ENCODE peak calls at places on chromosomes 2 and 18, in eight cellular contexts. P is GM13976; Y is neural progenitor cell; S is fibroblast of lung; A is iris pigment epithelial cell; E is IMR-90; T is C1 segment of cervical spinal cord; Q is stimulated activated CD8-positive, alpha-beta memory T cell treated with anti-CD3 and anti-CD28 coated beads, Interleukin-7, amount 100 ng/mL, for 1 hour. D is an unnamed sample.
A peak's percentile ranks its signal among the peaks of the same experiment; 100 is the strongest.

GRCh38 chr2:171348056-171348455 is 85.7 kb downstream of the METTL8 start:
- DNase-seq in A (no peak), T (no peak), Y (no peak), P (no peak), S (no peak), Q (no peak), E (peak; percentile 10), D (no peak)

GRCh38 chr2:8663997-8664396 is 17.9 kb upstream of the ID2 start:
- DNase-seq in P (no peak), A (no peak), Y (no peak), Q (no peak), S (no peak), E (no peak), T (no peak), D (no peak)

GRCh38 chr18:80033181-80034067 is 810 bp upstream of the RBFA start:
- DNase-seq in A (peak; percentile 42), S (peak; percentile 54), T (no peak), Y (no peak), E (peak; percentile 44), Q (peak; percentile 43), P (no peak), D (peak; percentile 36)

GRCh38 chr18:26436176-26437031 is 111.9 kb downstream of the KCTD1 start:
- DNase-seq in S (peak; percentile 87), A (peak; percentile 91), Q (no peak), E (peak; percentile 89), T (no peak), P (no peak), Y (no peak), D (peak; percentile 86)

GRCh38 chr2:223051580-223052375 is at the start of gene KCNE4:
- DNase-seq in P (no peak), Q (no peak), A (peak; percentile 64), S (peak; percentile 52), Y (peak; percentile 17), E (peak; percentile 82), T (no peak), D (peak; percentile 46)

GRCh38 chr2:147133273-147133901 is 711.4 kb upstream of the ACVR2A start:
- DNase-seq in Q (no peak), A (no peak), S (peak; percentile 66), Y (no peak), T (no peak), P (no peak), E (no peak), D (peak; percentile 56)

GRCh38 chr2:223526106-223526505 is 76.1 kb downstream of the SCG2 start:
- DNase-seq in Q (no peak), S (peak; percentile 34), A (no peak), T (no peak), Y (no peak), P (no peak), E (no peak), D (peak; percentile 36)

GRCh38 chr2:202096736-202097135 is 23.7 kb downstream of the KIAA2012 start:
- DNase-seq in S (peak; percentile 47), Y (no peak), P (no peak), A (peak; percentile 42), E (peak; percentile 88), Q (no peak), T (no peak), D (no peak)

GRCh38 chr2:112811841-112812306 is 24.7 kb downstream of the IL1B start:
- DNase-seq in P (no peak), T (no peak), Q (no peak), E (peak; percentile 96), S (peak; percentile 86), A (peak; percentile 89), Y (no peak), D (peak; percentile 84)

GRCh38 chr2:14565666-14566065 is 66.9 kb upstream of the LRATD1 start:
- DNase-seq in P (no peak), E (no peak), T (no peak), A (no peak), Q (no peak), Y (no peak), S (no peak), D (no peak)

GRCh38 chr18:21669736-21670135 is 34.8 kb downstream of the ABHD3 start:
- DNase-seq in S (no peak), P (no peak), T (no peak), A (no peak), Y (no peak), E (no peak), Q (no peak), D (no peak)

GRCh38 chr2:17628349-17629261 is 88.1 kb downstream of the VSNL1 start:
- DNase-seq in P (no peak), Y (no peak), Q (no peak), T (no peak), E (no peak), A (peak; percentile 32), S (peak; percentile 86), D (peak; percentile 82)

GRCh38 chr2:145985517-145985916 is 1465.6 kb upstream of the ZEB2 start:
- DNase-seq in S (peak; percentile 27), Y (no peak), T (no peak), P (no peak), Q (no peak), E (peak; percentile 1), A (peak; percentile 42), D (no peak)

GRCh38 chr18:57798713-57799373 is 4.3 kb downstream of the ATP8B1 start:
- DNase-seq in Q (no peak), E (no peak), A (no peak), P (no peak), T (no peak), Y (no peak), S (no peak), D (no peak)

GRCh38 chr2:109419960-109420370 is 193.8 kb downstream of the SEPTIN10 start:
- DNase-seq in Y (no peak), P (no peak), S (peak; percentile 56), T (no peak), Q (no peak), E (peak; percentile 83), A (peak; percentile 55), D (peak; percentile 42)

GRCh38 chr2:98473995-98474780 is 29.5 kb downstream of the INPP4A start:
- DNase-seq in T (no peak), A (no peak), S (no peak), Y (no peak), E (no peak), P (no peak), Q (no peak), D (no peak)

GRCh38 chr2:118202707-118203303 is 114.5 kb downstream of the INSIG2 start:
- DNase-seq in Q (no peak), E (peak; percentile 36), A (peak; percentile 43), T (no peak), Y (peak; percentile 76), S (peak; percentile 29), P (peak; percentile 44), D (peak; percentile 18)

GRCh38 chr2:189466656-189467055 is 25.4 kb downstream of the WDR75 start:
- DNase-seq in Y (peak; percentile 15), P (no peak), E (peak; percentile 50), T (no peak), Q (no peak), S (peak; percentile 7), A (peak; percentile 54), D (no peak)

GRCh38 chr2:165610591-165611029 is 141.1 kb downstream of the CSRNP3 start:
- DNase-seq in S (no peak), Q (no peak), E (no peak), P (no peak), T (no peak), A (no peak), Y (no peak), D (no peak)

GRCh38 chr2:26727641-26728561 is 35.4 kb downstream of the KCNK3 start:
- DNase-seq in S (no peak), T (no peak), Y (no peak), P (no peak), Q (no peak), A (peak; percentile 32), E (no peak), D (no peak)

GRCh38 chr2:121748202-121748601 is 7.2 kb upstream of the TSN start:
- DNase-seq in E (peak; percentile 51), Y (peak; percentile 50), Q (no peak), T (no peak), S (peak; percentile 24), A (peak; percentile 49), P (no peak), D (no peak)

GRCh38 chr2:218708086-218708485 is 2.5 kb upstream of the TTLL4 start:
- DNase-seq in S (no peak), T (no peak), P (peak; percentile 36), E (no peak), A (no peak), Y (no peak), Q (no peak), D (no peak)

GRCh38 chr2:189555243-189555642 is 25.3 kb downstream of the SLC40A1 start:
- DNase-seq in A (peak; percentile 88), E (peak; percentile 28), S (no peak), P (no peak), Q (no peak), Y (no peak), T (no peak), D (no peak)

GRCh38 chr2:70977605-70978205 is 725 bp upstream of the ANKRD53 start:
- DNase-seq in S (peak; percentile 85), E (peak; percentile 93), P (no peak), Q (no peak), Y (no peak), A (peak; percentile 86), T (no peak), D (peak; percentile 81)

GRCh38 chr2:3958969-3959368 is 255.6 kb downstream of the DCDC2C start:
- DNase-seq in T (no peak), S (no peak), A (no peak), P (no peak), Y (peak; percentile 31), E (no peak), Q (no peak), D (no peak)

GRCh38 chr2:187912956-187913355 is 358.7 kb upstream of the TFPI start:
- DNase-seq in E (no peak), Y (no peak), Q (no peak), A (no peak), P (no peak), T (no peak), S (no peak), D (no peak)

GRCh38 chr18:3281456-3282400 is 19.8 kb downstream of the MYL12B start:
- DNase-seq in S (peak; percentile 72), A (peak; percentile 78), P (peak; percentile 62), T (no peak), Y (peak; percentile 85), Q (no peak), E (peak; percentile 86), D (peak; percentile 67)

GRCh38 chr2:60500861-60501260 is 52.6 kb downstream of the BCL11A start:
- DNase-seq in S (no peak), Y (no peak), T (no peak), P (no peak), A (no peak), Q (no peak), E (no peak), D (no peak)

GRCh38 chr2:130391872-130392670 is 36.2 kb downstream of the PTPN18 start:
- DNase-seq in S (peak; percentile 25), E (peak; percentile 45), A (peak; percentile 43), P (no peak), Y (no peak), Q (no peak), T (no peak), D (no peak)

GRCh38 chr2:27356056-27356381 is 545 bp downstream of the GTF3C2 start:
- DNase-seq in A (peak; percentile 70), Q (peak; percentile 11), T (no peak), P (peak; percentile 74), E (peak; percentile 53), Y (peak; percentile 74), S (peak; percentile 52), D (peak; percentile 47)

GRCh38 chr2:212520340-212520739 is 18.3 kb downstream of the ERBB4 start:
- DNase-seq in T (no peak), A (no peak), Y (peak; percentile 33), S (no peak), Q (no peak), P (no peak), E (no peak), D (no peak)

GRCh38 chr2:26185304-26185928 is 12.5 kb downstream of the GAREM2 start:
- DNase-seq in P (no peak), S (no peak), E (no peak), A (no peak), T (no peak), Q (no peak), Y (no peak), D (no peak)

GRCh38 chr2:205612661-205613060 is 69.6 kb upstream of the NRP2 start:
- DNase-seq in S (peak; percentile 5), E (no peak), Y (no peak), T (no peak), P (no peak), Q (no peak), A (no peak), D (no peak)

GRCh38 chr18:22879279-22879678 is 53.8 kb upstream of the RBBP8 start:
- DNase-seq in A (no peak), T (no peak), S (no peak), Y (no peak), Q (no peak), E (no peak), P (no peak), D (no peak)